ENCODE peak calls at places on chromosomes 11 and 22, in six cellular contexts. One of them, this sample, is unnamed.
A peak's percentile ranks its signal among the peaks of the same experiment; 100 is the strongest.

GRCh38 chr11:6546735-6547134 is 49.7 kb downstream of the DNHD1 start:
- DNase-seq in tibial artery: no peak
- DNase-seq in esophagus squamous epithelium: no peak
- DNase-seq in body of pancreas: no peak
- DNase-seq in aorta: no peak
- DNase-seq in fibroblast of lung: no peak
- DNase-seq in this sample: no peak

GRCh38 chr22:36756746-36757607 is 18.9 kb downstream of the IFT27 start:
- DNase-seq in fibroblast of lung: no peak
- DNase-seq in esophagus squamous epithelium: no peak
- DNase-seq in tibial artery: no peak
- DNase-seq in body of pancreas: peak; percentile 13
- DNase-seq in aorta: peak; percentile 39
- DNase-seq in this sample: no peak

GRCh38 chr22:30444632-30445437 is 19.3 kb downstream of the MTFP1 start:
- DNase-seq in aorta: no peak
- DNase-seq in body of pancreas: peak; percentile 68
- DNase-seq in tibial artery: no peak
- DNase-seq in esophagus squamous epithelium: no peak
- DNase-seq in fibroblast of lung: peak; percentile 59
- DNase-seq in this sample: peak; percentile 49

GRCh38 chr11:47186937-47187681 is 875 bp upstream of the PACSIN3 start:
- DNase-seq in tibial artery: peak; percentile 55
- DNase-seq in body of pancreas: peak; percentile 67
- DNase-seq in aorta: peak; percentile 57
- DNase-seq in esophagus squamous epithelium: no peak
- DNase-seq in fibroblast of lung: peak; percentile 49
- DNase-seq in this sample: peak; percentile 45

GRCh38 chr11:74783241-74783871 is 34.7 kb downstream of the RNF169 start:
- DNase-seq in fibroblast of lung: peak; percentile 29
- DNase-seq in aorta: no peak
- DNase-seq in body of pancreas: no peak
- DNase-seq in tibial artery: no peak
- DNase-seq in esophagus squamous epithelium: no peak
- DNase-seq in this sample: no peak

GRCh38 chr11:16790484-16791240 is 52.2 kb downstream of the C11orf58 start:
- DNase-seq in aorta: no peak
- DNase-seq in fibroblast of lung: no peak
- DNase-seq in esophagus squamous epithelium: no peak
- DNase-seq in tibial artery: no peak
- DNase-seq in body of pancreas: no peak
- DNase-seq in this sample: no peak

GRCh38 chr11:37511425-37511933 is 913.4 kb upstream of the RAG2 start:
- DNase-seq in fibroblast of lung: peak; percentile 74
- DNase-seq in aorta: no peak
- DNase-seq in esophagus squamous epithelium: no peak
- DNase-seq in body of pancreas: no peak
- DNase-seq in tibial artery: no peak
- DNase-seq in this sample: no peak

GRCh38 chr22:30247974-30248373 is 1.4 kb upstream of the LIF start:
- DNase-seq in fibroblast of lung: no peak
- DNase-seq in aorta: no peak
- DNase-seq in body of pancreas: no peak
- DNase-seq in esophagus squamous epithelium: no peak
- DNase-seq in tibial artery: no peak
- DNase-seq in this sample: peak; percentile 52

GRCh38 chr11:107844041-107844440 is 14.5 kb downstream of the SLC35F2 start:
- DNase-seq in aorta: no peak
- DNase-seq in esophagus squamous epithelium: no peak
- DNase-seq in body of pancreas: no peak
- DNase-seq in tibial artery: no peak
- DNase-seq in fibroblast of lung: no peak
- DNase-seq in this sample: no peak

GRCh38 chr22:25402160-25402500 is 162.3 kb upstream of the GRK3 start:
- DNase-seq in esophagus squamous epithelium: no peak
- DNase-seq in body of pancreas: no peak
- DNase-seq in fibroblast of lung: no peak
- DNase-seq in aorta: no peak
- DNase-seq in tibial artery: no peak
- DNase-seq in this sample: no peak

GRCh38 chr22:25402501-25403283 is 161.8 kb upstream of the GRK3 start:
- DNase-seq in aorta: no peak
- DNase-seq in body of pancreas: no peak
- DNase-seq in esophagus squamous epithelium: no peak
- DNase-seq in tibial artery: no peak
- DNase-seq in fibroblast of lung: peak; percentile 32
- DNase-seq in this sample: peak; percentile 50

GRCh38 chr22:25404556-25404922 is 159.9 kb upstream of the GRK3 start:
- DNase-seq in fibroblast of lung: no peak
- DNase-seq in esophagus squamous epithelium: no peak
- DNase-seq in aorta: no peak
- DNase-seq in tibial artery: no peak
- DNase-seq in body of pancreas: no peak
- DNase-seq in this sample: no peak

GRCh38 chr22:25403752-25404471 is 160.6 kb upstream of the GRK3 start:
- DNase-seq in aorta: no peak
- DNase-seq in fibroblast of lung: peak; percentile 59
- DNase-seq in body of pancreas: no peak
- DNase-seq in esophagus squamous epithelium: no peak
- DNase-seq in tibial artery: no peak
- DNase-seq in this sample: peak; percentile 47

GRCh38 chr22:25403284-25403606 is 161.2 kb upstream of the GRK3 start:
- DNase-seq in body of pancreas: no peak
- DNase-seq in tibial artery: no peak
- DNase-seq in aorta: no peak
- DNase-seq in esophagus squamous epithelium: no peak
- DNase-seq in fibroblast of lung: peak; percentile 13
- DNase-seq in this sample: no peak
- H3K4me1 ChIP-seq in body of pancreas: peaks cover 47% of the 10 kb centered on the region
- H3K4me1 ChIP-seq in tibial artery: no peaks in the 10 kb centered on the region
- H3K4me1 ChIP-seq in aorta: no peaks in the 10 kb centered on the region
- H3K4me1 ChIP-seq in esophagus squamous epithelium: peaks cover 31% of the 10 kb centered on the region
- H3K4me1 ChIP-seq in fibroblast of lung: peaks cover 24% of the 10 kb centered on the region
- H3K4me1 ChIP-seq in this sample: no peaks in the 10 kb centered on the region

GRCh38 chr22:46546466-46547178 is 9.2 kb upstream of the CELSR1 start:
- DNase-seq in esophagus squamous epithelium: no peak
- DNase-seq in aorta: peak; percentile 81
- DNase-seq in fibroblast of lung: peak; percentile 39
- DNase-seq in tibial artery: no peak
- DNase-seq in body of pancreas: peak; percentile 36
- DNase-seq in this sample: no peak
- H3K27ac ChIP-seq in esophagus squamous epithelium: peak overlapping the region; percentile 84
- H3K27ac ChIP-seq in aorta: peak overlapping the region; percentile 4
- H3K27ac ChIP-seq in fibroblast of lung: peak overlapping the region; percentile 89
- H3K27ac ChIP-seq in tibial artery: peak overlapping the region; percentile 52
- H3K27ac ChIP-seq in body of pancreas: peak overlapping the region; percentile 81
- H3K27ac ChIP-seq in this sample: no peak overlapping the region

GRCh38 chr11:3753110-3753509 is 44.2 kb downstream of the NUP98 start:
- DNase-seq in tibial artery: no peak
- DNase-seq in fibroblast of lung: no peak
- DNase-seq in aorta: no peak
- DNase-seq in esophagus squamous epithelium: no peak
- DNase-seq in body of pancreas: no peak
- DNase-seq in this sample: no peak

GRCh38 chr11:3745161-3745560 is 52.2 kb downstream of the NUP98 start:
- DNase-seq in tibial artery: no peak
- DNase-seq in aorta: no peak
- DNase-seq in fibroblast of lung: no peak
- DNase-seq in body of pancreas: no peak
- DNase-seq in esophagus squamous epithelium: no peak
- DNase-seq in this sample: no peak

DNA sequence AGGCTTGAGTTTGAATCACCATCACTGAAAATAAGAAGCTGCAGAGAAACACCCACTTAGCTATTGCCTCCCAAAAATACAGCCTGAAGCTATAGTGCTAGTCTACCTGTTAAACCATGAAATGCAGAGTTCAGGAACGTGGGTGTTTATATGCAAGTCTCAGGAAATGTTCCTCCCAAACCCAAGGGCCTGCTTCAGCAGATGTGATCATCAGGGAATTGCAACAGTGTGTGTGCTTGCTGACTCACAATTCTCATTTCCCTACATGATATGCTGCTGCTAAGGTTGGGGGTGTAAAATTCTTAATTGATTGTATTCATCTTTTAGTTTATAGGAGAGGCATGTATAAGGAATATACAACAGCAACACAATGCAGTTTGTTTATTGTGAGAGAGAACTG is 49.6 kb downstream of the NUP98 start:
- DNase-seq in tibial artery: no peak
- DNase-seq in esophagus squamous epithelium: no peak
- DNase-seq in fibroblast of lung: peak; percentile 76
- DNase-seq in body of pancreas: no peak
- DNase-seq in aorta: no peak
- DNase-seq in this sample: no peak
- H3K4me1 ChIP-seq in tibial artery: no peaks in the 10 kb centered on the region
- H3K4me1 ChIP-seq in esophagus squamous epithelium: peaks cover 3% of the 10 kb centered on the region
- H3K4me1 ChIP-seq in fibroblast of lung: peaks cover 3% of the 10 kb centered on the region
- H3K4me1 ChIP-seq in body of pancreas: no peaks in the 10 kb centered on the region
- H3K4me1 ChIP-seq in aorta: no peaks in the 10 kb centered on the region
- H3K4me1 ChIP-seq in this sample: no peaks in the 10 kb centered on the region

DNA sequence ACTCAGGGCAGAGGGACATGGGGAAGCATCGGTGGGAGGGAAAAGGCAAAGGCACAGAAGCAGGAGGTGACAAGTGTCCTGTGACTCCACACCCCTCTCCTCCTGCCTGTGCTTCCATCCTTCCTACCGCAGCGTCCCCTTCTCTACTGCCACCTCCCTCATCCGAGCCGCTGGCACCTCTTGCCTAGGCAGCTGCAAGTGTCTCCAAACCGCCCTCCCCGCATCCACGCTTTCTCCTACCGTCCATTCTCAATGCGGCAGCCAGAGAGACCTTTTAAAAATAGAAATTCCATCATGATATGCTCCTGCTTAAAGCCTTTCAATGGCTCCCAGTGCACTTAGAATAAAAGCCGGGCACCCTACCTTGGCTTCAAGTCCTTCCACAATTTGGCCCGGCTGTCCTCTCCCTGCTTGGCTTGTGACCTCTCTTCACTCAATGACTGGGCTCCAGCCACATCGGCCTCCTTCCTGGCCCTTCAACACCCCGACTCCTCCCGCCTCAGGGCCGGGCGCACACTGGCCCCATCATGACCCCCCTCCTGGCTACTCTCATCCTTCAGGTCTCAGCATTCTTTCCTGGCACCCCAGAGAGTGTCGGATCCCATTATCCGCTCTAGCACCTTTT is 16.5 kb downstream of the LRRC10B start:
- DNase-seq in esophagus squamous epithelium: no peak
- DNase-seq in tibial artery: no peak
- DNase-seq in fibroblast of lung: no peak
- DNase-seq in aorta: no peak
- DNase-seq in body of pancreas: no peak
- DNase-seq in this sample: no peak
- H3K27ac ChIP-seq in esophagus squamous epithelium: no peak overlapping the region
- H3K27ac ChIP-seq in tibial artery: no peak overlapping the region
- H3K27ac ChIP-seq in fibroblast of lung: no peak overlapping the region
- H3K27ac ChIP-seq in aorta: no peak overlapping the region
- H3K27ac ChIP-seq in body of pancreas: no peak overlapping the region
- H3K27ac ChIP-seq in this sample: no peak overlapping the region

This sample was measured in colonic mucosa.